ENCODE peak calls at places on chromosome 20, in eight cellular contexts. One of them, this sample, is unnamed.
A peak's percentile ranks its signal among the peaks of the same experiment; 100 is the strongest.

GRCh38 chr20:6575912-6576391 is 191.5 kb upstream of the BMP2 start:
- DNase-seq in upper lobe of left lung: no peak
- DNase-seq in sigmoid colon: no peak
- DNase-seq in esophagus muscularis mucosa: no peak
- DNase-seq in spleen: no peak
- DNase-seq in transverse colon: no peak
- DNase-seq in HCT116: no peak
- DNase-seq in GM23338: no peak
- DNase-seq in this sample: no peak

GRCh38 chr20:62805365-62805710 is 703 bp downstream of the OGFR start:
- DNase-seq in HCT116: no peak
- DNase-seq in GM23338: peak; percentile 62
- DNase-seq in spleen: peak; percentile 89
- DNase-seq in esophagus muscularis mucosa: no peak
- DNase-seq in transverse colon: no peak
- DNase-seq in upper lobe of left lung: no peak
- DNase-seq in sigmoid colon: no peak
- DNase-seq in this sample: no peak

GRCh38 chr20:51749674-51750036 is 18.5 kb downstream of the ATP9A start:
- DNase-seq in upper lobe of left lung: no peak
- DNase-seq in spleen: no peak
- DNase-seq in esophagus muscularis mucosa: no peak
- DNase-seq in GM23338: no peak
- DNase-seq in transverse colon: no peak
- DNase-seq in HCT116: no peak
- DNase-seq in sigmoid colon: no peak
- DNase-seq in this sample: no peak

GRCh38 chr20:5557123-5557522 is 193.1 kb upstream of the SHLD1 start:
- DNase-seq in upper lobe of left lung: peak; percentile 34
- DNase-seq in transverse colon: peak; percentile 62
- DNase-seq in esophagus muscularis mucosa: no peak
- DNase-seq in HCT116: peak; percentile 13
- DNase-seq in spleen: no peak
- DNase-seq in sigmoid colon: no peak
- DNase-seq in GM23338: peak; percentile 76
- DNase-seq in this sample: no peak

GRCh38 chr20:48463916-48464315 is 363.9 kb downstream of the PREX1 start:
- DNase-seq in upper lobe of left lung: no peak
- DNase-seq in esophagus muscularis mucosa: no peak
- DNase-seq in GM23338: no peak
- DNase-seq in HCT116: no peak
- DNase-seq in transverse colon: no peak
- DNase-seq in spleen: peak; percentile 40
- DNase-seq in sigmoid colon: peak; percentile 33
- DNase-seq in this sample: no peak

GRCh38 chr20:3238616-3239025 is 369 bp downstream of the SLC4A11 start:
- DNase-seq in spleen: no peak
- DNase-seq in sigmoid colon: no peak
- DNase-seq in GM23338: peak; percentile 77
- DNase-seq in transverse colon: peak; percentile 35
- DNase-seq in esophagus muscularis mucosa: no peak
- DNase-seq in HCT116: no peak
- DNase-seq in upper lobe of left lung: peak; percentile 31
- DNase-seq in this sample: no peak

GRCh38 chr20:31630187-31630790 is 7.4 kb upstream of the COX4I2 start:
- DNase-seq in sigmoid colon: no peak
- DNase-seq in GM23338: no peak
- DNase-seq in spleen: no peak
- DNase-seq in HCT116: no peak
- DNase-seq in esophagus muscularis mucosa: no peak
- DNase-seq in transverse colon: no peak
- DNase-seq in upper lobe of left lung: no peak
- DNase-seq in this sample: no peak

GRCh38 chr20:47079047-47079446 is 184.4 kb downstream of the EYA2 start:
- DNase-seq in sigmoid colon: no peak
- DNase-seq in spleen: no peak
- DNase-seq in GM23338: no peak
- DNase-seq in HCT116: no peak
- DNase-seq in transverse colon: no peak
- DNase-seq in upper lobe of left lung: no peak
- DNase-seq in esophagus muscularis mucosa: no peak
- DNase-seq in this sample: no peak

GRCh38 chr20:57291694-57292093 is 25.3 kb upstream of the BMP7 start:
- DNase-seq in upper lobe of left lung: no peak
- DNase-seq in sigmoid colon: no peak
- DNase-seq in GM23338: no peak
- DNase-seq in esophagus muscularis mucosa: no peak
- DNase-seq in HCT116: no peak
- DNase-seq in transverse colon: no peak
- DNase-seq in spleen: no peak
- DNase-seq in this sample: no peak

GRCh38 chr20:57290178-57290484 is 23.7 kb upstream of the BMP7 start:
- DNase-seq in esophagus muscularis mucosa: no peak
- DNase-seq in GM23338: no peak
- DNase-seq in HCT116: no peak
- DNase-seq in transverse colon: no peak
- DNase-seq in upper lobe of left lung: no peak
- DNase-seq in sigmoid colon: no peak
- DNase-seq in spleen: no peak
- DNase-seq in this sample: no peak

GRCh38 chr20:57289401-57290177 is 23.1 kb upstream of the BMP7 start:
- DNase-seq in HCT116: no peak
- DNase-seq in esophagus muscularis mucosa: no peak
- DNase-seq in spleen: no peak
- DNase-seq in sigmoid colon: no peak
- DNase-seq in GM23338: no peak
- DNase-seq in upper lobe of left lung: no peak
- DNase-seq in transverse colon: no peak
- DNase-seq in this sample: no peak

GRCh38 chr20:57292611-57293010 is 26.2 kb upstream of the BMP7 start:
- DNase-seq in esophagus muscularis mucosa: no peak
- DNase-seq in HCT116: no peak
- DNase-seq in upper lobe of left lung: no peak
- DNase-seq in GM23338: no peak
- DNase-seq in spleen: no peak
- DNase-seq in sigmoid colon: no peak
- DNase-seq in transverse colon: no peak
- DNase-seq in this sample: no peak

GRCh38 chr20:57291003-57291402 is 24.6 kb upstream of the BMP7 start:
- DNase-seq in spleen: no peak
- DNase-seq in sigmoid colon: no peak
- DNase-seq in transverse colon: no peak
- DNase-seq in GM23338: peak; percentile 75
- DNase-seq in upper lobe of left lung: no peak
- DNase-seq in esophagus muscularis mucosa: no peak
- DNase-seq in HCT116: no peak
- DNase-seq in this sample: no peak
- TF ChIP-seq CTCF in spleen: no peak
- TF ChIP-seq CTCF in sigmoid colon: no peak
- TF ChIP-seq CTCF in transverse colon: no peak
- TF ChIP-seq CTCF in GM23338: peak; percentile 70
- TF ChIP-seq CTCF in upper lobe of left lung: no peak
- TF ChIP-seq CTCF in esophagus muscularis mucosa: no peak
- TF ChIP-seq CTCF in HCT116: peak; percentile 66
- TF ChIP-seq CTCF in this sample: no peak

GRCh38 chr20:16410626-16411025 is 162.6 kb downstream of the KIF16B start:
- DNase-seq in upper lobe of left lung: no peak
- DNase-seq in sigmoid colon: no peak
- DNase-seq in HCT116: no peak
- DNase-seq in spleen: no peak
- DNase-seq in GM23338: no peak
- DNase-seq in transverse colon: no peak
- DNase-seq in esophagus muscularis mucosa: peak; percentile 12
- DNase-seq in this sample: no peak

GRCh38 chr20:16407251-16408067 is 165.8 kb downstream of the KIF16B start:
- DNase-seq in upper lobe of left lung: no peak
- DNase-seq in GM23338: no peak
- DNase-seq in HCT116: no peak
- DNase-seq in esophagus muscularis mucosa: peak; percentile 68
- DNase-seq in spleen: no peak
- DNase-seq in transverse colon: no peak
- DNase-seq in sigmoid colon: no peak
- DNase-seq in this sample: no peak

GRCh38 chr20:16415079-16415478 is 158.2 kb downstream of the KIF16B start:
- DNase-seq in GM23338: no peak
- DNase-seq in upper lobe of left lung: no peak
- DNase-seq in HCT116: no peak
- DNase-seq in transverse colon: no peak
- DNase-seq in sigmoid colon: no peak
- DNase-seq in esophagus muscularis mucosa: no peak
- DNase-seq in spleen: no peak
- DNase-seq in this sample: no peak

GRCh38 chr20:16412896-16413295 is 160.4 kb downstream of the KIF16B start:
- DNase-seq in upper lobe of left lung: no peak
- DNase-seq in spleen: no peak
- DNase-seq in sigmoid colon: no peak
- DNase-seq in esophagus muscularis mucosa: no peak
- DNase-seq in transverse colon: no peak
- DNase-seq in HCT116: no peak
- DNase-seq in GM23338: no peak
- DNase-seq in this sample: no peak

GRCh38 chr20:16411361-16411760 is 161.9 kb downstream of the KIF16B start:
- DNase-seq in HCT116: no peak
- DNase-seq in GM23338: no peak
- DNase-seq in esophagus muscularis mucosa: peak; percentile 14
- DNase-seq in spleen: no peak
- DNase-seq in upper lobe of left lung: no peak
- DNase-seq in sigmoid colon: no peak
- DNase-seq in transverse colon: no peak
- DNase-seq in this sample: no peak
- TF ChIP-seq POLR2AphosphoS5 in HCT116: no peak
- TF ChIP-seq POLR2AphosphoS5 in GM23338: no peak
- TF ChIP-seq POLR2AphosphoS5 in esophagus muscularis mucosa: no peak
- TF ChIP-seq POLR2AphosphoS5 in spleen: no peak
- TF ChIP-seq POLR2AphosphoS5 in upper lobe of left lung: no peak
- TF ChIP-seq POLR2AphosphoS5 in sigmoid colon: no peak
- TF ChIP-seq POLR2AphosphoS5 in transverse colon: no peak
- TF ChIP-seq POLR2AphosphoS5 in this sample: no peak

GRCh38 chr20:53801609-53802370 is 208.2 kb upstream of the ZNF217 start:
- DNase-seq in esophagus muscularis mucosa: no peak
- DNase-seq in spleen: no peak
- DNase-seq in GM23338: no peak
- DNase-seq in HCT116: no peak
- DNase-seq in transverse colon: peak; percentile 38
- DNase-seq in upper lobe of left lung: no peak
- DNase-seq in sigmoid colon: no peak
- DNase-seq in this sample: no peak

GRCh38 chr20:53800418-53800817 is 206.8 kb upstream of the ZNF217 start:
- DNase-seq in HCT116: no peak
- DNase-seq in transverse colon: no peak
- DNase-seq in sigmoid colon: no peak
- DNase-seq in spleen: no peak
- DNase-seq in GM23338: no peak
- DNase-seq in esophagus muscularis mucosa: no peak
- DNase-seq in upper lobe of left lung: no peak
- DNase-seq in this sample: no peak

GRCh38 chr20:53797085-53797484 is 203.4 kb upstream of the ZNF217 start:
- DNase-seq in upper lobe of left lung: no peak
- DNase-seq in esophagus muscularis mucosa: no peak
- DNase-seq in spleen: no peak
- DNase-seq in HCT116: no peak
- DNase-seq in sigmoid colon: no peak
- DNase-seq in GM23338: no peak
- DNase-seq in transverse colon: no peak
- DNase-seq in this sample: no peak

GRCh38 chr20:53803492-53804155 is 210.0 kb upstream of the ZNF217 start:
- DNase-seq in HCT116: no peak
- DNase-seq in sigmoid colon: no peak
- DNase-seq in transverse colon: no peak
- DNase-seq in spleen: no peak
- DNase-seq in upper lobe of left lung: no peak
- DNase-seq in GM23338: no peak
- DNase-seq in esophagus muscularis mucosa: no peak
- DNase-seq in this sample: no peak

DNA sequence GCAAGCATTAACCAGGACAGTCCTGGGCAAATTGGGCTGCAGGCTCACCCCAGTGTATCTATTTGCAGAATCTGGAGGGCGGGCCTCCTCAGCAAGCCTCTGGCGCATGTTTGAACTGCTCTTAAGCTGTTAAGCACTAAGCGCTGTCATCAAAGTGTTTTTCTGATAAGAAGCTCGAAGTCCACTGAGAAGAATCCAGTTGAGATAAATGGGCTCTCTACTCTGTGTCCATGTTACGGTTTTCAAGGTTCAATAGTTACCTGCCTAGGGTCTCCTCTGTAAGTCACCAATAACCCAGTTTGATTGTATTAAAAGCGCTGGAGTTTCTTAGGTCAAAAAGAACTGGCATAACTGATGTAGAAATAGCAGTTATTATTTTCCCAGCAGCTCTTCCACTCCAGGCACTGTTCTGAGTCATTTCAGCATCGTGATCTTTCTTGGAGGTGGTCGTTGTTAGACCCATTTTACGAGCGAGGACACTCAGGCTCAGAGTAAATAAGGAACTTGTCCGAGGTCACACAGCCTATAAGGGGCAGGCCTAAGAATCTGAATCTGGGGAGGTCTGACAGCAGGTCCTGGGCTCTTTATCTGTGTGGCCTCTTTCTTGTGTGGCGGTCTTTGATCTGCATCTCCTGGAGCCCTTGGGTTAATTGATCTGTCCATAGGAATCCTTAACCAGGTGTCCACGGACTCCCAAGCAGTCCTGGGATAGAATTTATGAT is 207.4 kb upstream of the ZNF217 start:
- DNase-seq in upper lobe of left lung: no peak
- DNase-seq in sigmoid colon: no peak
- DNase-seq in transverse colon: peak; percentile 65
- DNase-seq in GM23338: no peak
- DNase-seq in spleen: no peak
- DNase-seq in esophagus muscularis mucosa: no peak
- DNase-seq in HCT116: no peak
- DNase-seq in this sample: no peak
- H3K4me3 ChIP-seq in upper lobe of left lung: no peak overlapping the region
- H3K4me3 ChIP-seq in sigmoid colon: no peak overlapping the region
- H3K4me3 ChIP-seq in transverse colon: no peak overlapping the region
- H3K4me3 ChIP-seq in GM23338: no peak overlapping the region
- H3K4me3 ChIP-seq in spleen: no peak overlapping the region
- H3K4me3 ChIP-seq in esophagus muscularis mucosa: no peak overlapping the region
- H3K4me3 ChIP-seq in HCT116: no peak overlapping the region
- H3K4me3 ChIP-seq in this sample: no peak overlapping the region

GRCh38 chr20:44773070-44773829 is 27.6 kb downstream of the KCNK15 start:
- DNase-seq in HCT116: no peak
- DNase-seq in transverse colon: no peak
- DNase-seq in sigmoid colon: no peak
- DNase-seq in spleen: peak; percentile 41
- DNase-seq in upper lobe of left lung: no peak
- DNase-seq in esophagus muscularis mucosa: no peak
- DNase-seq in GM23338: no peak
- DNase-seq in this sample: no peak

GRCh38 chr20:44770480-44771171 is 25.0 kb downstream of the KCNK15 start:
- DNase-seq in GM23338: no peak
- DNase-seq in transverse colon: no peak
- DNase-seq in esophagus muscularis mucosa: no peak
- DNase-seq in HCT116: no peak
- DNase-seq in upper lobe of left lung: no peak
- DNase-seq in sigmoid colon: no peak
- DNase-seq in spleen: peak; percentile 47
- DNase-seq in this sample: no peak

GRCh38 chr20:44772636-44773035 is 27.0 kb downstream of the KCNK15 start:
- DNase-seq in HCT116: no peak
- DNase-seq in esophagus muscularis mucosa: no peak
- DNase-seq in GM23338: no peak
- DNase-seq in transverse colon: no peak
- DNase-seq in sigmoid colon: no peak
- DNase-seq in spleen: no peak
- DNase-seq in upper lobe of left lung: no peak
- DNase-seq in this sample: no peak

GRCh38 chr20:44769481-44769863 is 23.8 kb downstream of the KCNK15 start:
- DNase-seq in HCT116: no peak
- DNase-seq in spleen: peak; percentile 37
- DNase-seq in sigmoid colon: no peak
- DNase-seq in upper lobe of left lung: no peak
- DNase-seq in transverse colon: no peak
- DNase-seq in esophagus muscularis mucosa: no peak
- DNase-seq in GM23338: no peak
- DNase-seq in this sample: no peak

DNA sequence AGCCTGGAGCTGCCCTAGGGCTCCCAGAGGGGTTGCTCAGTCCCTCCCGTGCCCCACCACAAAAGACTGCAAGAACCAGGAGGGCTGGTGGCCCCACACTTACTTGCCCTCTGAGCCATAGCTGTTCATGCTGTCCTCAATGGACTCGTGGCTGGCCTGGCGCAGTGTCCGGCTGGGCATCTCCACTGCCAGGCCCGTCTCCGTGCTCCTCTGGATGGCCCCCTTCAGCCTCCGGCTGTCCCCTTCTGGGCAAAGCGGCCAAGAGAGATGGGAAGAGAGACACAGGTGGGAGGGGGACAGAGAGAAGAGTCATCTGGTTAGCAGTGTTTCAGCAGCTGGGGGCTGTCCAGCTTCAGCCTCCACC is 25.5 kb downstream of the KCNK15 start:
- DNase-seq in spleen: peak; percentile 48
- DNase-seq in HCT116: no peak
- DNase-seq in transverse colon: no peak
- DNase-seq in GM23338: no peak
- DNase-seq in esophagus muscularis mucosa: no peak
- DNase-seq in sigmoid colon: no peak
- DNase-seq in upper lobe of left lung: no peak
- DNase-seq in this sample: no peak
- TF ChIP-seq CTCF in spleen: no peak
- TF ChIP-seq CTCF in HCT116: no peak
- TF ChIP-seq CTCF in transverse colon: no peak
- TF ChIP-seq CTCF in GM23338: no peak
- TF ChIP-seq CTCF in esophagus muscularis mucosa: no peak
- TF ChIP-seq CTCF in sigmoid colon: no peak
- TF ChIP-seq CTCF in upper lobe of left lung: no peak
- TF ChIP-seq CTCF in this sample: no peak

This sample was measured in breast epithelium.